ENCODE peak calls at places on chromosomes 2 and 18, in eight cellular contexts. V is fibroblast of the conjunctiva; D is activated CD8-positive, alpha-beta T cell treated with anti-CD3 and anti-CD28 coated beads, Interleukin-2, amount 10 ng/mL, durations not matched to agents 7 days and 5 days; B is natural killer cell treated with Interleukin-12 subunit alpha and Interleukin-12 subunit beta and Interleukin-15 and Interleukin-18, amount 100 ng/mL, for 72 hours; Q is kidney glomerular epithelial cell; K is left cardiac atrium; J is ELR; U is RWPE1. O is an unnamed sample.

GRCh38 chr18:45528712-45529336 is 86.5 kb upstream of the SLC14A2 start:
- DNase-seq in B (no peak), V (no peak), K (no peak), J (no peak), U (no peak), Q (no peak), D (no peak), O (no peak)

GRCh38 chr2:190060019-190060418 is 2.5 kb downstream of the MSTN start:
- DNase-seq in V (no peak), Q (no peak), B (no peak), U (no peak), J (no peak), D (no peak), K (no peak), O (no peak)

GRCh38 chr2:179049546-179050311 is at the start of gene CCDC141:
- DNase-seq in B (no peak), V (no peak), Q (no peak), U (no peak), D (peak), J (no peak), K (peak), O (no peak)

GRCh38 chr18:75376004-75376403 is 51.5 kb downstream of the SMIM21 start:
- DNase-seq in B (no peak), K (no peak), D (no peak), U (no peak), Q (no peak), J (peak), V (no peak), O (no peak)

GRCh38 chr2:51079945-51080344 is 48.0 kb upstream of the NRXN1 start:
- DNase-seq in K (no peak), J (no peak), D (no peak), Q (no peak), V (no peak), B (no peak), U (no peak), O (no peak)

GRCh38 chr2:186696337-186696736 is 2.5 kb downstream of the FAM171B start:
- DNase-seq in K (no peak), D (no peak), B (no peak), V (no peak), U (no peak), J (no peak), Q (no peak), O (no peak)

GRCh38 chr2:8552264-8552913 is 129.5 kb upstream of the ID2 start:
- DNase-seq in J (no peak), Q (no peak), U (no peak), V (no peak), K (no peak), B (no peak), D (no peak), O (no peak)

GRCh38 chr2:6772366-6772710 is 93.4 kb downstream of the CMPK2 start:
- DNase-seq in D (no peak), J (no peak), Q (no peak), B (no peak), U (no peak), V (no peak), K (peak), O (no peak)

GRCh38 chr2:144567745-144568144 is 47.8 kb upstream of the ZEB2 start:
- DNase-seq in B (no peak), Q (no peak), U (no peak), V (no peak), K (no peak), D (no peak), J (no peak), O (no peak)

GRCh38 chr2:38658613-38659012 is 7.3 kb upstream of the GALM start:
- DNase-seq in Q (no peak), B (no peak), K (no peak), U (no peak), V (no peak), D (no peak), J (no peak), O (no peak)

GRCh38 chr18:65751145-65752085 is 603 bp downstream of the CDH7 start:
- DNase-seq in K (no peak), U (no peak), D (no peak), J (no peak), B (no peak), Q (no peak), V (no peak), O (no peak)

GRCh38 chr2:119426801-119427395 is 4.8 kb upstream of the TMEM37 start:
- DNase-seq in V (no peak), U (no peak), B (no peak), Q (no peak), D (no peak), J (no peak), K (peak), O (no peak)